ENCODE peak calls at places on chromosome 9, in five cellular contexts. One of them, this sample, is unnamed.

GRCh38 chr9:80550181-80550580 is 978.4 kb downstream of the TLE4 start:
- DNase-seq in psoas muscle: no peak
- DNase-seq in AG10803: no peak
- DNase-seq in adipocyte: peak; percentile 25
- DNase-seq in CD8-positive, alpha-beta T cell: no peak
- DNase-seq in this sample: no peak

GRCh38 chr9:104991144-104991953 is 63.4 kb upstream of the ABCA1 start:
- DNase-seq in adipocyte: peak; percentile 89
- DNase-seq in CD8-positive, alpha-beta T cell: peak; percentile 86
- DNase-seq in AG10803: peak; percentile 90
- DNase-seq in psoas muscle: peak; percentile 97
- DNase-seq in this sample: peak; percentile 95

GRCh38 chr9:82022121-82022520 is 33.5 kb downstream of the SPATA31D1 start:
- DNase-seq in AG10803: peak; percentile 47
- DNase-seq in CD8-positive, alpha-beta T cell: no peak
- DNase-seq in adipocyte: peak; percentile 40
- DNase-seq in psoas muscle: no peak
- DNase-seq in this sample: no peak

GRCh38 chr9:130963337-130963908 is 24.4 kb upstream of the FIBCD1 start:
- DNase-seq in CD8-positive, alpha-beta T cell: no peak
- DNase-seq in psoas muscle: no peak
- DNase-seq in adipocyte: no peak
- DNase-seq in AG10803: no peak
- DNase-seq in this sample: peak; percentile 16

GRCh38 chr9:97560154-97560553 is 58.7 kb downstream of the TMOD1 start:
- DNase-seq in psoas muscle: no peak
- DNase-seq in adipocyte: no peak
- DNase-seq in AG10803: no peak
- DNase-seq in CD8-positive, alpha-beta T cell: no peak
- DNase-seq in this sample: no peak

GRCh38 chr9:77648458-77649108 is 461 bp upstream of the GNA14 start:
- DNase-seq in adipocyte: peak; percentile 9
- DNase-seq in psoas muscle: peak; percentile 75
- DNase-seq in AG10803: no peak
- DNase-seq in CD8-positive, alpha-beta T cell: no peak
- DNase-seq in this sample: peak; percentile 71

GRCh38 chr9:124769451-124770358 is 1.4 kb downstream of the NR6A1 start:
- DNase-seq in adipocyte: peak; percentile 27
- DNase-seq in AG10803: no peak
- DNase-seq in psoas muscle: peak; percentile 62
- DNase-seq in CD8-positive, alpha-beta T cell: no peak
- DNase-seq in this sample: no peak

GRCh38 chr9:107283621-107284616 is 840 bp downstream of the RAD23B start:
- DNase-seq in CD8-positive, alpha-beta T cell: peak; percentile 78
- DNase-seq in AG10803: peak; percentile 82
- DNase-seq in adipocyte: peak; percentile 79
- DNase-seq in psoas muscle: peak; percentile 91
- DNase-seq in this sample: peak; percentile 70

GRCh38 chr9:74511333-74511732 is 14.2 kb downstream of the RORB start:
- DNase-seq in CD8-positive, alpha-beta T cell: no peak
- DNase-seq in psoas muscle: no peak
- DNase-seq in adipocyte: no peak
- DNase-seq in AG10803: no peak
- DNase-seq in this sample: no peak

GRCh38 chr9:30239875-30240274 is 2144.6 kb upstream of the ACO1 start:
- DNase-seq in CD8-positive, alpha-beta T cell: no peak
- DNase-seq in AG10803: no peak
- DNase-seq in psoas muscle: no peak
- DNase-seq in adipocyte: no peak
- DNase-seq in this sample: no peak

GRCh38 chr9:128610889-128611288 is 45.8 kb downstream of the DYNC2I2 start:
- DNase-seq in adipocyte: no peak
- DNase-seq in psoas muscle: no peak
- DNase-seq in AG10803: no peak
- DNase-seq in CD8-positive, alpha-beta T cell: no peak
- DNase-seq in this sample: no peak

GRCh38 chr9:89312154-89312616 is 1.2 kb downstream of the CKS2 start:
- DNase-seq in AG10803: no peak
- DNase-seq in CD8-positive, alpha-beta T cell: no peak
- DNase-seq in psoas muscle: no peak
- DNase-seq in adipocyte: peak; percentile 67
- DNase-seq in this sample: no peak

GRCh38 chr9:16100596-16101091 is 547.8 kb downstream of the CCDC171 start:
- DNase-seq in CD8-positive, alpha-beta T cell: no peak
- DNase-seq in adipocyte: no peak
- DNase-seq in psoas muscle: peak; percentile 79
- DNase-seq in AG10803: no peak
- DNase-seq in this sample: peak; percentile 70

GRCh38 chr9:108617661-108618060 is 238.1 kb downstream of the ACTL7B start:
- DNase-seq in adipocyte: no peak
- DNase-seq in AG10803: no peak
- DNase-seq in psoas muscle: no peak
- DNase-seq in CD8-positive, alpha-beta T cell: no peak
- DNase-seq in this sample: no peak

GRCh38 chr9:73515216-73515615 is 363.6 kb downstream of the ANXA1 start:
- DNase-seq in AG10803: no peak
- DNase-seq in adipocyte: no peak
- DNase-seq in psoas muscle: no peak
- DNase-seq in CD8-positive, alpha-beta T cell: no peak
- DNase-seq in this sample: no peak

GRCh38 chr9:106886111-106887046 is 23.4 kb downstream of the ZNF462 start:
- DNase-seq in AG10803: no peak
- DNase-seq in CD8-positive, alpha-beta T cell: no peak
- DNase-seq in adipocyte: no peak
- DNase-seq in psoas muscle: no peak
- DNase-seq in this sample: no peak

GRCh38 chr9:122113574-122113973 is 20.5 kb upstream of the TTLL11 start:
- DNase-seq in psoas muscle: no peak
- DNase-seq in adipocyte: no peak
- DNase-seq in CD8-positive, alpha-beta T cell: no peak
- DNase-seq in AG10803: no peak
- DNase-seq in this sample: no peak

GRCh38 chr9:73133921-73134407 is 17.7 kb upstream of the ANXA1 start:
- DNase-seq in AG10803: no peak
- DNase-seq in CD8-positive, alpha-beta T cell: no peak
- DNase-seq in psoas muscle: no peak
- DNase-seq in adipocyte: peak; percentile 15
- DNase-seq in this sample: no peak

GRCh38 chr9:127537792-127538191 is 74.3 kb upstream of the STXBP1 start:
- DNase-seq in psoas muscle: no peak
- DNase-seq in adipocyte: no peak
- DNase-seq in CD8-positive, alpha-beta T cell: peak; percentile 0
- DNase-seq in AG10803: no peak
- DNase-seq in this sample: no peak

GRCh38 chr9:77981332-77981731 is 50.3 kb downstream of the GNAQ start:
- DNase-seq in AG10803: no peak
- DNase-seq in psoas muscle: no peak
- DNase-seq in adipocyte: peak; percentile 35
- DNase-seq in CD8-positive, alpha-beta T cell: no peak
- DNase-seq in this sample: no peak

GRCh38 chr9:18405240-18405639 is 68.7 kb upstream of the ADAMTSL1 start:
- DNase-seq in adipocyte: peak; percentile 18
- DNase-seq in AG10803: peak; percentile 91
- DNase-seq in CD8-positive, alpha-beta T cell: no peak
- DNase-seq in psoas muscle: no peak
- DNase-seq in this sample: no peak

GRCh38 chr9:116479967-116480366 is 207.1 kb upstream of the TRIM32 start:
- DNase-seq in psoas muscle: no peak
- DNase-seq in adipocyte: no peak
- DNase-seq in AG10803: no peak
- DNase-seq in CD8-positive, alpha-beta T cell: no peak
- DNase-seq in this sample: no peak

GRCh38 chr9:124513374-124513994 is 6.3 kb upstream of the NR5A1 start:
- DNase-seq in CD8-positive, alpha-beta T cell: no peak
- DNase-seq in psoas muscle: no peak
- DNase-seq in AG10803: no peak
- DNase-seq in adipocyte: peak; percentile 9
- DNase-seq in this sample: no peak

GRCh38 chr9:70160672-70161413 is 97.9 kb upstream of the SMC5 start:
- DNase-seq in adipocyte: peak; percentile 29
- DNase-seq in CD8-positive, alpha-beta T cell: no peak
- DNase-seq in AG10803: no peak
- DNase-seq in psoas muscle: no peak
- DNase-seq in this sample: no peak

GRCh38 chr9:88532320-88532719 is 2.7 kb upstream of the NXNL2 start:
- DNase-seq in adipocyte: no peak
- DNase-seq in AG10803: peak; percentile 49
- DNase-seq in CD8-positive, alpha-beta T cell: no peak
- DNase-seq in psoas muscle: peak; percentile 57
- DNase-seq in this sample: no peak

GRCh38 chr9:114156658-114157421 is 1.5 kb downstream of the COL27A1 start:
- DNase-seq in adipocyte: peak; percentile 89
- DNase-seq in CD8-positive, alpha-beta T cell: no peak
- DNase-seq in psoas muscle: peak; percentile 71
- DNase-seq in AG10803: peak; percentile 88
- DNase-seq in this sample: peak; percentile 67

DNA sequence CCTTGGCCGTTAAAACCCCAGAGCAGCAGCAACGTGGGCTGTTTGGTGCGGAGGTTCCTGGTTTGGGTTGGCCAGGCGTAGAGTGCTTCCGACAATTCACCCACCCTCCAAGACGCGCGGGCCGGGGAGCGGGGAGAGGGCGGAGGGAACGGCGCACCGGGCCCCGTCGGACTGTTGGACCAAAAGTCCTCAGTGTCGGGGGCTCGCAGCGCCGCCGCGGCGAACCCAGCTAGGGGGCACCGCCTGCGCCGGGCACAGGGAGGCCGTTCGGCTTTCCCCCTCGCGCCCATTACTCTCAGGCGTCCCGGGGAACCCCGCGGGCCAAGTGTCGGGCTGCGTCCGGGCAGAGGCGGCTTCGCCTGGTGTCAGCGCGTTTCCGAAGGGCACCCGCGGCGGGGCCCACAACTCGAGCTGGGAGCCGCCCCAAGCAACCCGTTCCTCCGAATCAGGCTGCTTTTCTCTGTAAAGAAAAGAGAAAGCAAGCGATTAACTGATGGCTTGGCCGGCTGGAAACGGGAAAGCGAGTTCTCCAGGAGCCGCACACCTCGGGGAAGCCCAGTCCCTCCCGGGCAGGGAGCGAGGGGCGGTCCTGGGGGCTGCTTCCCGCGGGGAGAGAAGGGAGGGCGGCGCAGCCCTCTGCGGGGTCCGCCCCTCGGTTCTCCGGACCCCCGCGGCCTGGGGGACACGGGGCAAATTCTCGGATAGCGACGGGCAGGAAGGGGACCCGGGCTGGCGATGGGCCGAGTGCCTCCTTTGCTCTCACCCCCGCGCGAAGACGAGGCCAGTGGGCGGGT is 145.5 kb downstream of the ERCC6L2 start:
- DNase-seq in AG10803: no peak
- DNase-seq in CD8-positive, alpha-beta T cell: peak; percentile 49
- DNase-seq in psoas muscle: no peak
- DNase-seq in adipocyte: peak; percentile 57
- DNase-seq in this sample: peak; percentile 37
- H3K4me3 ChIP-seq in AG10803: peak overlapping the region; percentile 54
- H3K4me3 ChIP-seq in CD8-positive, alpha-beta T cell: peak overlapping the region; percentile 61
- H3K4me3 ChIP-seq in psoas muscle: peak overlapping the region; percentile 71
- H3K4me3 ChIP-seq in adipocyte: peak overlapping the region; percentile 75
- H3K4me3 ChIP-seq in this sample: peak overlapping the region; percentile 59

GRCh38 chr9:129667378-129667777 is 1.9 kb downstream of the PRRX2 start:
- DNase-seq in AG10803: no peak
- DNase-seq in psoas muscle: no peak
- DNase-seq in CD8-positive, alpha-beta T cell: no peak
- DNase-seq in adipocyte: no peak
- DNase-seq in this sample: no peak
- H3K4me3 ChIP-seq in AG10803: peak overlapping the region; percentile 85
- H3K4me3 ChIP-seq in psoas muscle: no peak overlapping the region
- H3K4me3 ChIP-seq in CD8-positive, alpha-beta T cell: no peak overlapping the region
- H3K4me3 ChIP-seq in adipocyte: peak overlapping the region; percentile 78
- H3K4me3 ChIP-seq in this sample: no peak overlapping the region

DNA sequence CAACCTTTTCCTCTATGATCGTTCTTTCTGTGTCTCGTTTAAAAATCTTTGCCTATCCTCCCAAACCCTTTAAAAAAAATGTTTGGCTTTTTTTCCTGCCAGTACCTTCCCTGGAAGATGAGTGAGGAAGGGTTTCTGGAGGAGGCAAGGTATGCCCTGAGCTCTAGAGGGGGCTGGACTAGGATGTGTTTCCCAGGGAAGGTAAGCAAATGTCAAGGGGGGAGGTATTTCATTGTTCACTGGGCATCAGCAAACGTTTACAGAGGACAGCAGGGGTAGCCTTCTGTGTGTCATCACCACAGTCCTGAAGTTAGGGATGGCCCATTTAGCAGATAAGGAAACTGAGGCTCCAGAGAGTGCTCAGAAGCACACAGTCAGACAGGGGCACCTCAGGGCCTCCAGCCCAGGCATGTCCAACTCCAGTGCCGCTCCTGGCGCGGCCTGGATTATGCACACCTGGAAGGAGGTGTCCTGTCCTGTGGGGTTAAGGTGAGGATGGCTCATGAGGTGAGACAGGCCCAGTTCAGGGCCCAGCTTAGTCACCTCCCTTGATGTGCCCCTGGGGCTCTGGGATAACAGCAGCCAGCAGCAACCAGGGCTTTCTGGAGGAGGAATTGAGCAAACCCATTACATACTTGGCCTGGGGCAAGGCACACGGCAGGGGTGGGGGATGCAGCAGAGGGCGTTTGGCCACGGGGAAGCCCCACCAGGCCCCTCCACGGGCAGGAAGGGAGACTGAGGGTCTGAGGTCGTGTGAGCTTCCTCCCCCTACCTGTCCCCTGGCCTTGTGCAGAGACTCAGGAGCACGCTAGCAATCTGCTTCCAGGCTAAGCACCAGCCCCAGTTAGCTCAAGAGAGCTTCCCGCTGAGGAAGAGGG is 100.3 kb upstream of the LMX1B start:
- DNase-seq in CD8-positive, alpha-beta T cell: no peak
- DNase-seq in psoas muscle: no peak
- DNase-seq in AG10803: no peak
- DNase-seq in adipocyte: no peak
- DNase-seq in this sample: no peak
- H3K4me3 ChIP-seq in CD8-positive, alpha-beta T cell: no peak overlapping the region
- H3K4me3 ChIP-seq in psoas muscle: no peak overlapping the region
- H3K4me3 ChIP-seq in AG10803: no peak overlapping the region
- H3K4me3 ChIP-seq in adipocyte: no peak overlapping the region
- H3K4me3 ChIP-seq in this sample: no peak overlapping the region

DNA sequence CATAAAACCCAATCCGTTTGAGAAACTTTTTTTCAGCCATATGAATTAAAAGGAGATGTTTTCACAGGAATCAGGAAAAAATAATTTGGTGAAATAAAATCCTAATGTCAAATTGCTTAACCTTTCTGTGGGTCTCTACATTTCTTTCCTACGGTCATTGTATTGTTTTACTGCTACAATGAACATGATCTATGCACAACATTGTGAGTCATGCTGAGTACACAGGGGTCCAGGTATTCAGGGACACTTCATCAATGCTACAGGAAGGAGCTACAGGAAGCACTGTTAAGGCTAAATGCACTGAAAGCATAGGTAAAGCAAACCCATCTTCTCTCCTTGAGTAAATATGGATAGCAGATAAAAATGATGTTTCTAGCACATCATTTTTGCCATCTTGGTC is 85.7 kb downstream of the DIRAS2 start:
- DNase-seq in CD8-positive, alpha-beta T cell: no peak
- DNase-seq in psoas muscle: no peak
- DNase-seq in adipocyte: no peak
- DNase-seq in AG10803: no peak
- DNase-seq in this sample: no peak
- H3K4me3 ChIP-seq in CD8-positive, alpha-beta T cell: no peak overlapping the region
- H3K4me3 ChIP-seq in psoas muscle: no peak overlapping the region
- H3K4me3 ChIP-seq in adipocyte: no peak overlapping the region
- H3K4me3 ChIP-seq in AG10803: no peak overlapping the region
- H3K4me3 ChIP-seq in this sample: no peak overlapping the region

This sample was measured in heart left ventricle.